ENCODE peak calls at places on chromosomes 1 and 21, in eight cellular contexts. N is suprapubic skin; S is NT2/D1; R is CD4-positive, alpha-beta memory T cell; I is right cardiac atrium; W is heart right ventricle; C is GM23248; T is fibroblast of lung. Q is an unnamed sample.

GRCh38 chr1:116918714-116919357 is 9.1 kb downstream of the PTGFRN start:
- DNase-seq in R (no peak), I (no peak), T (no peak), C (no peak), N (no peak), W (no peak), S (no peak), Q (no peak)

GRCh38 chr1:18948048-18948912 is 8.2 kb downstream of the IFFO2 start:
- DNase-seq in I (no peak), T (no peak), R (peak; percentile 77), S (no peak), C (peak; percentile 84), N (no peak), W (no peak), Q (no peak)

GRCh38 chr1:86965827-86966182 is 51.4 kb downstream of the HS2ST1 start:
- DNase-seq in T (no peak), W (no peak), S (no peak), N (no peak), I (no peak), C (no peak), R (no peak), Q (no peak)

GRCh38 chr21:42288962-42289361 is 26.2 kb downstream of the TFF3 start:
- DNase-seq in C (no peak), I (no peak), S (no peak), N (no peak), R (no peak), W (no peak), T (no peak), Q (no peak)

GRCh38 chr1:114386129-114387037 is 124.6 kb downstream of the TRIM33 start:
- DNase-seq in W (no peak), C (no peak), S (no peak), I (no peak), N (no peak), T (no peak), R (no peak), Q (no peak)

GRCh38 chr1:113168946-113169345 is 95.9 kb downstream of the LRIG2 start:
- DNase-seq in W (no peak), T (no peak), N (no peak), S (no peak), R (no peak), C (no peak), I (no peak), Q (no peak)

GRCh38 chr1:91804546-91805023 is 81.4 kb downstream of the TGFBR3 start:
- DNase-seq in S (no peak), R (peak; percentile 91), T (peak; percentile 62), I (no peak), W (no peak), C (no peak), N (no peak), Q (no peak)

GRCh38 chr1:96596226-96596625 is 125.4 kb upstream of the PTBP2 start:
- DNase-seq in T (peak; percentile 11), R (no peak), W (no peak), S (no peak), N (no peak), C (peak; percentile 34), I (no peak), Q (peak; percentile 74)

GRCh38 chr1:37479255-37480124 is 5.1 kb downstream of the ZC3H12A start:
- DNase-seq in R (peak; percentile 84), T (peak; percentile 83), C (peak; percentile 97), W (peak; percentile 68), I (peak; percentile 86), S (no peak), N (peak; percentile 95), Q (no peak)

GRCh38 chr1:181239086-181239485 is 150.6 kb downstream of the IER5 start:
- DNase-seq in S (no peak), C (no peak), N (no peak), I (no peak), W (no peak), T (no peak), R (no peak), Q (no peak)

GRCh38 chr21:45494851-45495680 is 47.2 kb downstream of the SLC19A1 start:
- DNase-seq in R (no peak), I (peak; percentile 9), W (peak; percentile 11), S (no peak), T (no peak), N (peak; percentile 37), C (no peak), Q (no peak)

GRCh38 chr21:21122680-21123079 is 124.5 kb downstream of the NCAM2 start:
- DNase-seq in W (no peak), N (no peak), R (no peak), T (no peak), I (no peak), C (no peak), S (no peak), Q (no peak)

GRCh38 chr1:168443899-168444298 is 99.9 kb downstream of the XCL2 start:
- DNase-seq in N (no peak), W (no peak), R (peak; percentile 46), T (no peak), S (no peak), C (no peak), I (no peak), Q (no peak)

GRCh38 chr1:203320546-203321272 is 15.4 kb downstream of the BTG2 start:
- DNase-seq in N (no peak), T (no peak), W (no peak), S (no peak), I (peak; percentile 27), C (peak; percentile 53), R (peak; percentile 83), Q (no peak)

GRCh38 chr1:50236656-50237055 is 127.9 kb downstream of the ELAVL4 start:
- DNase-seq in S (no peak), R (no peak), I (no peak), C (no peak), N (no peak), T (no peak), W (no peak), Q (no peak)

GRCh38 chr1:147676306-147677085 is 6.2 kb upstream of the ACP6 start:
- DNase-seq in C (peak; percentile 83), T (peak; percentile 74), S (no peak), I (no peak), R (no peak), W (no peak), N (no peak), Q (no peak)

GRCh38 chr1:147117109-147117508 is 55.2 kb downstream of the PRKAB2 start:
- DNase-seq in T (no peak), S (no peak), N (no peak), R (no peak), W (no peak), C (no peak), I (no peak), Q (no peak)

GRCh38 chr1:27007909-27008582 is 4.6 kb downstream of the TENT5B start:
- DNase-seq in I (no peak), C (peak; percentile 58), N (no peak), S (no peak), T (no peak), R (no peak), W (no peak), Q (no peak)

GRCh38 chr1:91527781-91528180 is 27.1 kb downstream of the CDC7 start:
- DNase-seq in W (no peak), R (no peak), C (peak; percentile 38), I (no peak), T (peak; percentile 39), S (no peak), N (no peak), Q (no peak)

GRCh38 chr1:215899901-215900300 is 332.8 kb downstream of the KCTD3 start:
- DNase-seq in I (no peak), N (no peak), R (no peak), C (no peak), W (no peak), T (no peak), S (no peak), Q (no peak)

GRCh38 chr1:112507896-112508241 is 896 bp upstream of the WNT2B start:
- DNase-seq in T (no peak), I (no peak), C (peak; percentile 29), R (peak; percentile 14), N (peak; percentile 65), S (no peak), W (no peak), Q (no peak)

GRCh38 chr1:93738075-93738622 is 56.5 kb upstream of the BCAR3 start:
- DNase-seq in R (no peak), S (no peak), W (no peak), N (no peak), I (no peak), C (peak; percentile 99), T (peak; percentile 64), Q (no peak)

GRCh38 chr1:36752891-36753361 is 270.2 kb upstream of the CSF3R start:
- DNase-seq in W (no peak), T (no peak), S (no peak), N (no peak), I (no peak), R (no peak), C (no peak), Q (no peak)

GRCh38 chr1:160192234-160192633 is 1.9 kb downstream of the CASQ1 start:
- DNase-seq in N (no peak), W (no peak), C (no peak), R (no peak), I (no peak), S (no peak), T (no peak), Q (no peak)

GRCh38 chr1:160193832-160194736 is 3.7 kb downstream of the CASQ1 start:
- DNase-seq in T (no peak), S (no peak), R (no peak), C (no peak), N (no peak), W (no peak), I (no peak), Q (no peak)

GRCh38 chr1:160191756-160192155 is 1.4 kb downstream of the CASQ1 start:
- DNase-seq in T (no peak), C (no peak), N (no peak), S (no peak), R (no peak), W (no peak), I (no peak), Q (no peak)

GRCh38 chr1:160194737-160195059 is 4.3 kb downstream of the CASQ1 start:
- DNase-seq in R (no peak), N (no peak), T (no peak), S (no peak), I (no peak), W (no peak), C (no peak), Q (no peak)

GRCh38 chr1:160193091-160193819 is 2.9 kb downstream of the CASQ1 start:
- DNase-seq in T (peak; percentile 90), N (peak; percentile 89), W (peak; percentile 86), I (peak; percentile 86), R (peak; percentile 75), S (peak; percentile 94), C (peak; percentile 95), Q (peak; percentile 93)
- H3K4me3 ChIP-seq in T (no peak overlapping the region), N (no peak overlapping the region), W (no peak overlapping the region), I (no peak overlapping the region), R (no peak overlapping the region), S (no peak overlapping the region), C (no peak overlapping the region), Q (no peak overlapping the region)

GRCh38 chr1:238135708-238136107 is 245.0 kb upstream of the ZP4 start:
- DNase-seq in N (no peak), W (no peak), C (no peak), I (no peak), S (no peak), R (no peak), T (no peak), Q (no peak)
- H3K4me1 ChIP-seq in N (no peaks in the 10 kb centered on the region), W (no peaks in the 10 kb centered on the region), C (no peaks in the 10 kb centered on the region), I (no peaks in the 10 kb centered on the region), S (no peaks in the 10 kb centered on the region), R (no peaks in the 10 kb centered on the region), T (no peaks in the 10 kb centered on the region), Q (no peaks in the 10 kb centered on the region)

GRCh38 chr1:29474274-29474824 is 238.0 kb downstream of the PTPRU start:
- DNase-seq in R (no peak), C (no peak), T (no peak), N (no peak), W (no peak), S (no peak), I (no peak), Q (no peak)
- H3K4me3 ChIP-seq in R (no peak overlapping the region), C (no peak overlapping the region), T (no peak overlapping the region), N (no peak overlapping the region), W (no peak overlapping the region), S (no peak overlapping the region), I (no peak overlapping the region), Q (no peak overlapping the region)

GRCh38 chr21:37564924-37565529 is 198.5 kb downstream of the DYRK1A start:
- DNase-seq in W (no peak), N (no peak), S (no peak), T (no peak), C (peak; percentile 41), I (no peak), R (no peak), Q (no peak)
- H3K4me1 ChIP-seq in W (no peaks in the 10 kb centered on the region), N (peaks cover 23% of the 10 kb centered on the region), S (peaks cover 12% of the 10 kb centered on the region), T (peaks cover 8% of the 10 kb centered on the region), C (peaks cover 6% of the 10 kb centered on the region), I (peaks cover 2% of the 10 kb centered on the region), R (peaks cover 17% of the 10 kb centered on the region), Q (peaks cover 2% of the 10 kb centered on the region)